ENCODE peak calls at places on chromosomes 2 and 18, in four cellular contexts. D is GM12878, H is transverse colon, B is K562. N is an unnamed sample.

GRCh38 chr18:71431171-71431570 is 1113.0 kb downstream of the CBLN2 start:
- DNase-seq in D (no peak), H (no peak), B (no peak), N (no peak)

GRCh38 chr2:38856165-38856564 is 19.6 kb downstream of the DHX57 start:
- DNase-seq in D (no peak), H (no peak), B (no peak), N (no peak)

GRCh38 chr18:37246779-37247340 is 318.7 kb downstream of the CELF4 start:
- DNase-seq in D (no peak), H (no peak), B (no peak), N (no peak)

GRCh38 chr18:60372598-60372997 is at the start of gene MC4R:
- DNase-seq in D (no peak), H (peak), B (no peak), N (no peak)

GRCh38 chr2:176085120-176085788 is 1.5 kb upstream of the EVX2 start:
- DNase-seq in D (no peak), H (no peak), B (no peak), N (no peak)

GRCh38 chr2:61763605-61764034 is 90.2 kb downstream of the FAM161A start:
- DNase-seq in D (no peak), H (peak), B (peak), N (no peak)

GRCh38 chr2:156005999-156006712 is 326.4 kb downstream of the NR4A2 start:
- DNase-seq in D (no peak), H (no peak), B (no peak), N (no peak)

GRCh38 chr2:8307779-8308178 is 374.1 kb upstream of the ID2 start:
- DNase-seq in D (no peak), H (no peak), B (no peak), N (no peak)

GRCh38 chr2:148720501-148720998 is 76.0 kb downstream of the EPC2 start:
- DNase-seq in D (no peak), H (no peak), B (no peak), N (peak)

GRCh38 chr18:67517224-67517765 is 775 bp upstream of the DSEL start:
- DNase-seq in D (no peak), H (peak), B (no peak), N (peak)

GRCh38 chr2:137178955-137179377 is 413.6 kb downstream of the THSD7B start:
- DNase-seq in D (peak), H (no peak), B (no peak), N (no peak)

GRCh38 chr18:56120781-56121180 is 517.6 kb downstream of the TXNL1 start:
- DNase-seq in D (no peak), H (no peak), B (no peak), N (no peak)

GRCh38 chr2:164150601-164151000 is 414.8 kb upstream of the FIGN start:
- DNase-seq in D (no peak), H (no peak), B (no peak), N (no peak)

GRCh38 chr18:54023471-54023870 is 201.0 kb downstream of the MBD2 start:
- DNase-seq in D (peak), H (no peak), B (no peak), N (no peak)

GRCh38 chr18:67600781-67601180 is 84.3 kb upstream of the DSEL start:
- DNase-seq in D (no peak), H (no peak), B (no peak), N (no peak)

GRCh38 chr2:98896416-98896815 is 39.6 kb downstream of the CRACDL start:
- DNase-seq in D (no peak), H (no peak), B (no peak), N (no peak)

GRCh38 chr2:15744820-15745219 is 153.2 kb downstream of the DDX1 start:
- DNase-seq in D (no peak), H (no peak), B (no peak), N (no peak)

GRCh38 chr2:32965523-32966171 is 18.9 kb downstream of the LTBP1 start:
- DNase-seq in D (no peak), H (no peak), B (no peak), N (no peak)

GRCh38 chr2:134420256-134420655 is 166.4 kb downstream of the MGAT5 start:
- DNase-seq in D (no peak), H (no peak), B (no peak), N (no peak)

GRCh38 chr18:24197412-24197811 is 58.5 kb downstream of the CABYR start:
- DNase-seq in D (no peak), H (no peak), B (no peak), N (no peak)

GRCh38 chr2:10252202-10252601 is 50.5 kb upstream of the HPCAL1 start:
- DNase-seq in D (no peak), H (no peak), B (no peak), N (no peak)

GRCh38 chr2:229861431-229861830 is 60.4 kb downstream of the TRIP12 start:
- DNase-seq in D (no peak), H (no peak), B (no peak), N (no peak)

GRCh38 chr2:113888641-113889470 is 1.0 kb upstream of the ACTR3 start:
- DNase-seq in D (no peak), H (peak), B (no peak), N (no peak)

GRCh38 chr2:96927420-96928171 is 57.7 kb upstream of the SEMA4C start:
- DNase-seq in D (no peak), H (peak), B (no peak), N (no peak)

GRCh38 chr2:209878701-209879100 is 107.1 kb downstream of the UNC80 start:
- DNase-seq in D (no peak), H (no peak), B (no peak), N (no peak)

GRCh38 chr18:55413474-55413873 is 174.5 kb downstream of the TCF4 start:
- DNase-seq in D (no peak), H (no peak), B (no peak), N (no peak)

GRCh38 chr2:169716229-169716886 is 17.3 kb upstream of the KLHL23 start:
- DNase-seq in D (no peak), H (peak), B (peak), N (no peak)

GRCh38 chr2:37325625-37326071 is 1.0 kb upstream of the PRKD3 start:
- DNase-seq in D (no peak), H (no peak), B (no peak), N (no peak)

DNA sequence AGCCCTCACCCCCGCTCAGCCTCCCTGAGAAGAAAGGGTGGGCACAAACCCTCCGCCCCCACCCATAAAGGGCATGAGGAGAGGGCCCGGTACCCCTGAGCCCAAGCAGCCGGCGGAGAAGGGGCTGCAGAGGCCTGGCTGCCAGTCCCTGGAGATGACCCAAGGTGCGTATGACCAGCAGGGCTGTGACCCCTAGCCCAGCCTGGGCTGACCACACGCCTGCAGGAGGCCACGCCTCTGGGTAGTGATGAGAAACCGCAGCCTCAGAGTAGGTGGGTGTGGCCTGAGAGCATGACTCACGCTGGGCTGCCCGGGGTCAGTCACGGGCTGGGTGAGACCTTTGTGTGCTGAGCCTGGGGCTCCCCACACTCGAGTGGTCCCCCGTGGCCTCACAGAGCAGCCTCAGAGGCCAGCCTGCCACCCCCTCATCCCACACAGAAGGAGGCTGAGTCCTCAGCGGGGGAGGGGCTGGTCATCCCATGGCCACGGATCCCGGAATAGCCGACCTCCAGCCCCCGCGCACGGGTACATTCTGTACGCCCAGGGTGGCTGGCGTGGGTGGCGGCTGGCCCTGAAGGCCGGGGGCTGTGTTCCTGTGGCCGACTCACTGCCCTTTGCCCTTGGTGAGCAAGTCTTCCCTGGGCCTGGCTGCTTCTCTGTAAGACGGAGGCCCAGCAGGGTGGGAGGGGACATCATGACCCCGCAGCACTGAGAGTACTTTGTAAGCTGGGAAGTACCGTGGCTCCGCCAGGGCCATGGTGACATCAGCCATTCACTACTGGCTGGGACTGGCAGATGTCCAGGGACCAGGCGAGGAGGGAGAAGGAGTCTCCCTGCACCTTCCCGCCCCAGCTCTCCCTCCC is 110.8 kb upstream of the OTOS start:
- DNase-seq in D (no peak), H (peak), B (peak), N (peak)
- TF ChIP-seq EP300 in D (no peak), H (peak), B (peak), N (peak)

DNA sequence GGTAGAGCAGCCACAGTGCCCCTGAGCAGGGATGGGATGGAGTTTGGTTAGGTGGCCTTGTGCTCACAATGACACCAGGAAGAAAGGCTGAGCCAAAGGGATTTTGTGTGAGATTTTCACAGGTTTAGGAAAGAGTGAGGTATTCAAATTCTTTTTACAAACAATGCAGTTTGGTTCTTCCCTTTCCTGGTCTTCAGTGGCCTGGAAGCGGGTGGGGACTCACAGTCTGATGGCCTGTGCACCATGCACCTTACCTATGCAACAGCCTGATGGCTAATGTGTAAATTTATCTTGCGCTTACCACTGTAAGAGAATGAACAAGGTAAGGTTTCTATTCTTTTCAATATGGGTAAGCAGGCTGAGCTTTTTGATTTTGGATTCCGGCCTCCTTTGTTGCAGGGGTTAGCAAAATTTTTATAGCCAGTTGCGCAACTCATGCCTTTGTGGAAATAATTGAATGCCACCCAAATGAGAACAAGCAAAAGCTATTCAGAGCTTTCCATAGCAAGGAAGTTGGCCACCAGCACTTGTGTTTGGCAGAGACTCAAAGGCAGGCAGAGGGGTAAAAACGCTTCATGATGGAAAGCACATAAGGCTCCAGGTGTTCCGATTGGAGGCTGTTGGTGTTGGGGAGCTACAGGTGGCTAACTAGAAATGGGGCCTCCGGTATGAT is 23.8 kb upstream of the IL1R2 start:
- DNase-seq in D (no peak), H (no peak), B (no peak), N (no peak)
- TF ChIP-seq EP300 in D (no peak), H (no peak), B (no peak), N (no peak)

GRCh38 chr2:232504438-232504837 is 15.8 kb upstream of the PRSS56 start:
- DNase-seq in D (no peak), H (no peak), B (no peak), N (no peak)
- TF ChIP-seq EP300 in D (no peak), H (no peak), B (no peak), N (no peak)

DNA sequence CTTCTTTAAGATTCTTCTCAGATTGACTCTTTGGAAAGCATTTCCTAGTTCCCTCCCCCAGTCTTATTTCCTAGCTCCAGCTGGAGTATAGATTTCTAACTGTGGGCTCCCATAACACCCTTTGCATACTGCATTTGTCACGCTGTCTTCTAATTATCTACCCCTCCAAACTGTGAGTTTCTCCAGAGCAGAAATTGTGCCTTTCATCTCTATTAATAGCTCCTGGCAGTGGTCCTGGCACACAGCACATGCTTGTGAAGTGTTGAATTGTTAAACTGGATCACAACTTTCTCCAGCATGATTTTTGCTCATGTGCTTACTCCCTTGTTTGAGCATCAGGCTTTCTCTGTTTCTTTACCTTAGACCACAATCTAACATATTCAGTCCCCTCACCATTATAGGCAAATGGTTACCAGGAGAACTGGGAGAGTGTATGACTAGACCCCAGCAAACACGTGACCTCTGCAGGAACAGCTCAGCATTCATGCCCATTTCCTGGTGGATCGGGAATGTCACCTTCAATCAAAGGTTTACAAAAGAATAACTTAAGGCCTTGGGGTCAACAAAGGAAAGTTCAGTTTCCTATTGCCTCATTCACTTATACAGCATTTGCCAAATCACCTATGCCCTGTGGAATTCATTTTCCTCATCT is 175.7 kb upstream of the TANK start:
- DNase-seq in D (no peak), H (no peak), B (no peak), N (no peak)
- TF ChIP-seq EP300 in D (no peak), H (no peak), B (no peak), N (no peak)

GRCh38 chr2:182506606-182507005 is 79.8 kb upstream of the PDE1A start:
- DNase-seq in D (no peak), H (no peak), B (no peak), N (no peak)
- TF ChIP-seq EP300 in D (no peak), H (no peak), B (no peak), N (no peak)

DNA sequence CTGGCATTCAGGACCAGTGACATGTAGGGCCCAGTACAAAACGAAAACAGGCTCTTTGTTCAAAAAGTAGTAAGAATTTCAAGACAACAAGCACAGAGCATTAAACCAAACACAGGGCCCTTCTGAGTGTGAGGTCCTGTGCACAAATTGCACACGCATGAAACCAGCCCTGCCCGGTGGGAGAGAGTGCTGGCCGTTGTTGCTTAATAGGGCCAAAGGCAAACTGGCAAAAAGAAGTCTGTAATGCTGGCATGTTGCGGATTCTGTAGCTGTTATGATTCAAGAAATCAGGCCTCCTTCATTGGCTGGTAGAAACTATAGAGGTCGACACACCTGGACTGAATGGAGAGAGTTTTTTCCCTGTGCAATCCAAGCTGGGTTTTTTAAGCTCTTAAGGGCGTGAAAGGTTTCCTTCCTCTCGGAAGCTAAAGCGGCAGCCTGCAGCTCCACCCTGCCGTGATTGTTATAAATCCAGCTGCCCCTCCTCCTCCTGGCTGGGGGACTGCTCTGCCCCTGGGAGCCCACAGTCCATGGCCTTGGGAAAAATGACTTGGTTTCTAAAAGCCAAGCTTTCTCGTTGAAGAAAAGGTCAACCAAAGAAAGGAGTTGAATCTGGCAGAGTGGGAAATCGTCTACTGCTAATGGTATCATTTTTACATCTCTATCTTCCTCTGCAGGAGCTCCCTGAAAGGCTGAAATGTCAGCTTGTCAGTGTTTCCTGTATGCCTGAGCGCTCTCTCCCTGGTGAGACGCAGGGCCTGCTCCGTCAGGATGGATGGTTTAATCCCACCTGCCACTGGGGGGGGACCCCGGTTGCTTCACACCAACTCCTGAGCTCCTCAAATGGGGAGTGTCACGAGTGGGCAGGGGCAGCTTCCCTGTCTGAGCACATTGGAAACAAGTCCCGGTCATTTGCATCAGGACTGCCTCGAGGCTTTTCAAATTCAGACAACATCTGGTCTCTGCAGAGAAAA is 143.6 kb downstream of the ALPK2 start:
- DNase-seq in D (no peak), H (peak), B (no peak), N (no peak)
- TF ChIP-seq EP300 in D (no peak), H (no peak), B (no peak), N (no peak)

DNA sequence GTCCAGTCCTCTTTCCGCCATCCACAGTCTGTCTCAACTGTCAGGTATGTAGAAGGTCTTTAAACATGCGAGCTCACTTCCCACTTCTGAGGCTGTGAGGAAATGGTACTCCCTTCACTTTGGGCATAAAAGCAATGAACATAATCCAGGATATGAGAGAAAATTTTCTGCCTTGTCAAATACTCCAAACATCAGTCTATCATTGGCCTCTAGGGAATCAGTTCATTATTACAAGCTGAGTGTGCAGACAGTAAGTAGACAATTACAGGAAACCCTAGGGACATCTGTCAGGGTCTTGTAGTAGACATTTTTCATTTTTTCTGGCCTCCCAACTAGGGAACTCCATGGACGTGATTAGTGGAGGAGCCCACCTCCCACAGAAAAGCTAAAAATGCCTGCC is 13.6 kb upstream of the APCDD1 start:
- DNase-seq in D (no peak), H (no peak), B (no peak), N (no peak)
- TF ChIP-seq EP300 in D (no peak), H (no peak), B (no peak), N (no peak)

GRCh38 chr2:238644095-238645081 is 203.5 kb upstream of the TWIST2 start:
- DNase-seq in D (no peak), H (no peak), B (no peak), N (no peak)
- TF ChIP-seq EP300 in D (no peak), H (no peak), B (no peak), N (no peak)

GRCh38 chr2:216372761-216373291 is 543 bp upstream of the MARCHF4 start:
- DNase-seq in D (no peak), H (no peak), B (no peak), N (no peak)

GRCh38 chr2:216373896-216374295 is 1.6 kb upstream of the MARCHF4 start:
- DNase-seq in D (no peak), H (no peak), B (no peak), N (no peak)

GRCh38 chr2:216369821-216370220 is 2.5 kb downstream of the MARCHF4 start:
- DNase-seq in D (no peak), H (no peak), B (no peak), N (no peak)

GRCh38 chr2:216370961-216371633 is 1.2 kb downstream of the MARCHF4 start:
- DNase-seq in D (no peak), H (no peak), B (no peak), N (no peak)

DNA sequence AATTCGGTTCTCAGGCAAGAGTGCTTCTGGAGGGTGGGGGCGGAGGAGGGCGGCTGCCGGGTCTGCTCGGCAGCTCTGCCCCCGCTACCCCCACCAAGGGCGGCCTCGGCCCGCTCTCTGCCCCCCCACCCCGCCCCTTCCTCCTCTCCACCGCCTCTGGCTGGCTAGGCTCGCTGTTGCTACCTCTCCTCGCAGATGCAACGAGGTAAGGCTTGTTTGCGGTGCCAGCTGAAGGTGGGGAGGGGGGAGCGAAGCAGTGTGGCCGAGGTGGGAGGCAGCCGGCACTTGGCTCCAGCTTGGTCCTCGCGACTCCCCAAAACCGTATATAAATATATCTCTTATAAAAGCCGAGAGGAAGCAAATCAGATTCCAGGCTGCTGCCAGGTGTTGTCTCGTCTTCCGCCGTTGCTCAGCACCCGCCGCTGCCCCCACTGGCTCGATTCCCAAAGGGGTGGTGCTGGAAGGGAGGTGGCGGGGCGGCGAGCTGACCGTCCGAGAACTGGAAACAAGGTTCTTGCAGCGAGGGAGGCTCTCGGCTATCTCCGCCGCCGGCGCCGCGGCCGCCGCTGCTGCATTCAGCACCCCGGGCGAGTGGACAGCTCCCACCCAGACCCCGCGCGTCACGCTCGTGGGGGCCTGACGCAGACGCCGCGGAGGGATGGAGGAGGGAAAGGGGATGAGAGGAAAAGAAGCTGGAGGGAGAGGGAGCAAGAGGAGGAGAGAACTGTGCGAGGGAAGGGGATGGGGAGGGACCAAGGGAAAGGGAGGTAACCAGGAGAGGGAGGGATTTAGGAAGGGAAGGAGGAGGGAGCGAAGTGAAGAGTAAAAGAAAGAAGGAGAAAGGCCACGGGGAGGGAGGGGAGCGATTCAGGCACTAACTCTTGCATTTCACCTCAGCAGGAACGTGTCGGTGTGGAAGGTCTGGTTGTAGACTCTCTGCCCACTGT is at the start of gene MARCHF4:
- DNase-seq in D (no peak), H (peak), B (peak), N (peak)
- TF ChIP-seq EP300 in D (no peak), H (no peak), B (no peak), N (no peak)